ENCODE peak calls at places on chromosomes 7 and 10, in ten cellular contexts. One of them, this sample, is unnamed.

GRCh38 chr7:154931906-154932305 is 71.0 kb downstream of the PAXIP1 start:
- DNase-seq in cardiac fibroblast: no peak
- DNase-seq in foreskin fibroblast: peak
- DNase-seq in ACHN: peak
- DNase-seq in GM23248: peak
- DNase-seq in HTR-8/SVneo: no peak
- DNase-seq in T-helper 2 cell: no peak
- DNase-seq in B cell: no peak
- DNase-seq in left lung: no peak
- DNase-seq in adipocyte: peak
- DNase-seq in this sample: no peak

GRCh38 chr10:25071227-25071626 is 54.8 kb downstream of the THNSL1 start:
- DNase-seq in cardiac fibroblast: no peak
- DNase-seq in foreskin fibroblast: no peak
- DNase-seq in ACHN: no peak
- DNase-seq in GM23248: no peak
- DNase-seq in HTR-8/SVneo: no peak
- DNase-seq in T-helper 2 cell: no peak
- DNase-seq in B cell: no peak
- DNase-seq in left lung: no peak
- DNase-seq in adipocyte: no peak
- DNase-seq in this sample: no peak

GRCh38 chr7:39951156-39951942 is 1.3 kb downstream of the CDK13 start:
- DNase-seq in cardiac fibroblast: peak
- DNase-seq in foreskin fibroblast: peak
- DNase-seq in ACHN: peak
- DNase-seq in GM23248: peak
- DNase-seq in HTR-8/SVneo: no peak
- DNase-seq in T-helper 2 cell: peak
- DNase-seq in B cell: peak
- DNase-seq in left lung: peak
- DNase-seq in adipocyte: peak
- DNase-seq in this sample: peak

GRCh38 chr10:44993226-44993921 is 7.3 kb upstream of the ZNF22 start:
- DNase-seq in cardiac fibroblast: no peak
- DNase-seq in foreskin fibroblast: no peak
- DNase-seq in ACHN: no peak
- DNase-seq in GM23248: no peak
- DNase-seq in HTR-8/SVneo: no peak
- DNase-seq in T-helper 2 cell: no peak
- DNase-seq in B cell: no peak
- DNase-seq in left lung: no peak
- DNase-seq in adipocyte: no peak
- DNase-seq in this sample: no peak

GRCh38 chr7:51290702-51291290 is 25.8 kb downstream of the COBL start:
- DNase-seq in cardiac fibroblast: no peak
- DNase-seq in foreskin fibroblast: no peak
- DNase-seq in ACHN: no peak
- DNase-seq in GM23248: no peak
- DNase-seq in HTR-8/SVneo: no peak
- DNase-seq in T-helper 2 cell: no peak
- DNase-seq in B cell: no peak
- DNase-seq in left lung: no peak
- DNase-seq in adipocyte: no peak
- DNase-seq in this sample: no peak

GRCh38 chr7:139708541-139708940 is 69.3 kb downstream of the HIPK2 start:
- DNase-seq in cardiac fibroblast: no peak
- DNase-seq in foreskin fibroblast: no peak
- DNase-seq in ACHN: no peak
- DNase-seq in GM23248: no peak
- DNase-seq in HTR-8/SVneo: no peak
- DNase-seq in T-helper 2 cell: no peak
- DNase-seq in B cell: peak
- DNase-seq in left lung: no peak
- DNase-seq in adipocyte: no peak
- DNase-seq in this sample: no peak

GRCh38 chr7:23570592-23571200 is 26.5 kb upstream of the CCDC126 start:
- DNase-seq in cardiac fibroblast: peak
- DNase-seq in foreskin fibroblast: peak
- DNase-seq in ACHN: peak
- DNase-seq in GM23248: peak
- DNase-seq in HTR-8/SVneo: peak
- DNase-seq in T-helper 2 cell: peak
- DNase-seq in B cell: peak
- DNase-seq in left lung: no peak
- DNase-seq in adipocyte: peak
- DNase-seq in this sample: peak

GRCh38 chr7:100489824-100490223 is 6.1 kb downstream of the NYAP1 start:
- DNase-seq in cardiac fibroblast: peak
- DNase-seq in foreskin fibroblast: peak
- DNase-seq in ACHN: peak
- DNase-seq in GM23248: peak
- DNase-seq in HTR-8/SVneo: no peak
- DNase-seq in T-helper 2 cell: no peak
- DNase-seq in B cell: no peak
- DNase-seq in left lung: no peak
- DNase-seq in adipocyte: peak
- DNase-seq in this sample: peak

GRCh38 chr10:123556049-123556448 is 110.1 kb upstream of the GPR26 start:
- DNase-seq in cardiac fibroblast: no peak
- DNase-seq in foreskin fibroblast: no peak
- DNase-seq in ACHN: no peak
- DNase-seq in GM23248: no peak
- DNase-seq in HTR-8/SVneo: no peak
- DNase-seq in T-helper 2 cell: no peak
- DNase-seq in B cell: no peak
- DNase-seq in left lung: no peak
- DNase-seq in adipocyte: no peak
- DNase-seq in this sample: no peak

GRCh38 chr10:50567384-50567783 is 56.4 kb downstream of the SGMS1 start:
- DNase-seq in cardiac fibroblast: no peak
- DNase-seq in foreskin fibroblast: no peak
- DNase-seq in ACHN: no peak
- DNase-seq in GM23248: no peak
- DNase-seq in HTR-8/SVneo: no peak
- DNase-seq in T-helper 2 cell: no peak
- DNase-seq in B cell: no peak
- DNase-seq in left lung: peak
- DNase-seq in adipocyte: no peak
- DNase-seq in this sample: no peak

GRCh38 chr10:77636967-77637473 is 588 bp downstream of the KCNMA1 start:
- DNase-seq in cardiac fibroblast: no peak
- DNase-seq in foreskin fibroblast: no peak
- DNase-seq in ACHN: no peak
- DNase-seq in GM23248: peak
- DNase-seq in HTR-8/SVneo: no peak
- DNase-seq in T-helper 2 cell: no peak
- DNase-seq in B cell: no peak
- DNase-seq in left lung: peak
- DNase-seq in adipocyte: peak
- DNase-seq in this sample: peak

GRCh38 chr10:70300908-70301597 is 17.2 kb upstream of the NPFFR1 start:
- DNase-seq in cardiac fibroblast: no peak
- DNase-seq in foreskin fibroblast: no peak
- DNase-seq in ACHN: no peak
- DNase-seq in GM23248: no peak
- DNase-seq in HTR-8/SVneo: no peak
- DNase-seq in T-helper 2 cell: no peak
- DNase-seq in B cell: no peak
- DNase-seq in left lung: no peak
- DNase-seq in adipocyte: no peak
- DNase-seq in this sample: no peak

GRCh38 chr7:28068811-28069216 is 111.8 kb downstream of the JAZF1 start:
- DNase-seq in cardiac fibroblast: peak
- DNase-seq in foreskin fibroblast: peak
- DNase-seq in ACHN: no peak
- DNase-seq in GM23248: peak
- DNase-seq in HTR-8/SVneo: no peak
- DNase-seq in T-helper 2 cell: no peak
- DNase-seq in B cell: no peak
- DNase-seq in left lung: no peak
- DNase-seq in adipocyte: peak
- DNase-seq in this sample: peak

GRCh38 chr7:80781561-80781979 is 137.3 kb downstream of the SEMA3C start:
- DNase-seq in cardiac fibroblast: peak
- DNase-seq in foreskin fibroblast: peak
- DNase-seq in ACHN: no peak
- DNase-seq in GM23248: peak
- DNase-seq in HTR-8/SVneo: peak
- DNase-seq in T-helper 2 cell: no peak
- DNase-seq in B cell: no peak
- DNase-seq in left lung: no peak
- DNase-seq in adipocyte: peak
- DNase-seq in this sample: no peak

GRCh38 chr7:107614425-107614824 is 34.4 kb downstream of the BCAP29 start:
- DNase-seq in cardiac fibroblast: peak
- DNase-seq in foreskin fibroblast: peak
- DNase-seq in ACHN: no peak
- DNase-seq in GM23248: peak
- DNase-seq in HTR-8/SVneo: no peak
- DNase-seq in T-helper 2 cell: no peak
- DNase-seq in B cell: no peak
- DNase-seq in left lung: no peak
- DNase-seq in adipocyte: peak
- DNase-seq in this sample: no peak

GRCh38 chr10:84244651-84245270 is at the start of gene RGR:
- DNase-seq in cardiac fibroblast: no peak
- DNase-seq in foreskin fibroblast: no peak
- DNase-seq in ACHN: no peak
- DNase-seq in GM23248: no peak
- DNase-seq in HTR-8/SVneo: no peak
- DNase-seq in T-helper 2 cell: no peak
- DNase-seq in B cell: no peak
- DNase-seq in left lung: no peak
- DNase-seq in adipocyte: peak
- DNase-seq in this sample: no peak

GRCh38 chr10:62414359-62414758 is 40.2 kb downstream of the ZNF365 start:
- DNase-seq in cardiac fibroblast: no peak
- DNase-seq in foreskin fibroblast: no peak
- DNase-seq in ACHN: no peak
- DNase-seq in GM23248: no peak
- DNase-seq in HTR-8/SVneo: no peak
- DNase-seq in T-helper 2 cell: no peak
- DNase-seq in B cell: no peak
- DNase-seq in left lung: no peak
- DNase-seq in adipocyte: no peak
- DNase-seq in this sample: no peak

GRCh38 chr10:24237801-24238390 is 29.0 kb downstream of the KIAA1217 start:
- DNase-seq in cardiac fibroblast: no peak
- DNase-seq in foreskin fibroblast: no peak
- DNase-seq in ACHN: no peak
- DNase-seq in GM23248: no peak
- DNase-seq in HTR-8/SVneo: no peak
- DNase-seq in T-helper 2 cell: no peak
- DNase-seq in B cell: no peak
- DNase-seq in left lung: no peak
- DNase-seq in adipocyte: no peak
- DNase-seq in this sample: no peak

GRCh38 chr10:110207805-110208613 is 604 bp downstream of the MXI1 start:
- DNase-seq in cardiac fibroblast: peak
- DNase-seq in foreskin fibroblast: peak
- DNase-seq in ACHN: peak
- DNase-seq in GM23248: peak
- DNase-seq in HTR-8/SVneo: no peak
- DNase-seq in T-helper 2 cell: no peak
- DNase-seq in B cell: peak
- DNase-seq in left lung: peak
- DNase-seq in adipocyte: peak
- DNase-seq in this sample: peak

GRCh38 chr7:92835140-92835850 is 1.1 kb downstream of the CDK6 start:
- DNase-seq in cardiac fibroblast: peak
- DNase-seq in foreskin fibroblast: peak
- DNase-seq in ACHN: peak
- DNase-seq in GM23248: peak
- DNase-seq in HTR-8/SVneo: peak
- DNase-seq in T-helper 2 cell: peak
- DNase-seq in B cell: peak
- DNase-seq in left lung: peak
- DNase-seq in adipocyte: peak
- DNase-seq in this sample: peak

GRCh38 chr10:13732485-13732884 is 145.7 kb downstream of the PRPF18 start:
- DNase-seq in cardiac fibroblast: no peak
- DNase-seq in foreskin fibroblast: no peak
- DNase-seq in ACHN: no peak
- DNase-seq in GM23248: no peak
- DNase-seq in HTR-8/SVneo: no peak
- DNase-seq in T-helper 2 cell: no peak
- DNase-seq in B cell: no peak
- DNase-seq in left lung: no peak
- DNase-seq in adipocyte: no peak
- DNase-seq in this sample: no peak

GRCh38 chr10:109978481-109978880 is 29.3 kb upstream of the ADD3 start:
- DNase-seq in cardiac fibroblast: peak
- DNase-seq in foreskin fibroblast: peak
- DNase-seq in ACHN: peak
- DNase-seq in GM23248: peak
- DNase-seq in HTR-8/SVneo: peak
- DNase-seq in T-helper 2 cell: peak
- DNase-seq in B cell: peak
- DNase-seq in left lung: no peak
- DNase-seq in adipocyte: peak
- DNase-seq in this sample: no peak

GRCh38 chr10:110995301-110995700 is 75.9 kb downstream of the SHOC2 start:
- DNase-seq in cardiac fibroblast: no peak
- DNase-seq in foreskin fibroblast: no peak
- DNase-seq in ACHN: no peak
- DNase-seq in GM23248: no peak
- DNase-seq in HTR-8/SVneo: no peak
- DNase-seq in T-helper 2 cell: no peak
- DNase-seq in B cell: no peak
- DNase-seq in left lung: no peak
- DNase-seq in adipocyte: no peak
- DNase-seq in this sample: no peak

GRCh38 chr7:130272456-130273080 is 5.9 kb downstream of the CPA2 start:
- DNase-seq in cardiac fibroblast: no peak
- DNase-seq in foreskin fibroblast: no peak
- DNase-seq in ACHN: no peak
- DNase-seq in GM23248: no peak
- DNase-seq in HTR-8/SVneo: no peak
- DNase-seq in T-helper 2 cell: no peak
- DNase-seq in B cell: no peak
- DNase-seq in left lung: no peak
- DNase-seq in adipocyte: no peak
- DNase-seq in this sample: no peak

GRCh38 chr7:159105845-159106614 is 38.6 kb downstream of the VIPR2 start:
- DNase-seq in cardiac fibroblast: no peak
- DNase-seq in foreskin fibroblast: no peak
- DNase-seq in ACHN: peak
- DNase-seq in GM23248: no peak
- DNase-seq in HTR-8/SVneo: peak
- DNase-seq in T-helper 2 cell: no peak
- DNase-seq in B cell: peak
- DNase-seq in left lung: peak
- DNase-seq in adipocyte: no peak
- DNase-seq in this sample: no peak